ENCODE peak calls at places on chromosome 13, in four cellular contexts. One of them, this sample, is unnamed.

GRCh38 chr13:112712451-112712881 is 22.6 kb downstream of the ATP11A start:
- DNase-seq in stimulated activated CD8-positive, alpha-beta memory T cell treated with anti-CD3 and anti-CD28 coated beads, Interleukin-2, amount 100 ng/mL, for 1 hour: no peak
- DNase-seq in COLO829: no peak
- DNase-seq in CD4-positive, alpha-beta T cell: no peak
- DNase-seq in this sample: no peak

GRCh38 chr13:91544723-91545122 is 146.3 kb downstream of the GPC5 start:
- DNase-seq in stimulated activated CD8-positive, alpha-beta memory T cell treated with anti-CD3 and anti-CD28 coated beads, Interleukin-2, amount 100 ng/mL, for 1 hour: no peak
- DNase-seq in COLO829: peak; percentile 67
- DNase-seq in CD4-positive, alpha-beta T cell: no peak
- DNase-seq in this sample: peak; percentile 95

GRCh38 chr13:46679369-46680180 is 117.4 kb downstream of the ESD start:
- DNase-seq in stimulated activated CD8-positive, alpha-beta memory T cell treated with anti-CD3 and anti-CD28 coated beads, Interleukin-2, amount 100 ng/mL, for 1 hour: no peak
- DNase-seq in COLO829: no peak
- DNase-seq in CD4-positive, alpha-beta T cell: no peak
- DNase-seq in this sample: no peak

GRCh38 chr13:23550164-23550563 is 20.0 kb upstream of the TNFRSF19 start:
- DNase-seq in stimulated activated CD8-positive, alpha-beta memory T cell treated with anti-CD3 and anti-CD28 coated beads, Interleukin-2, amount 100 ng/mL, for 1 hour: no peak
- DNase-seq in COLO829: no peak
- DNase-seq in CD4-positive, alpha-beta T cell: no peak
- DNase-seq in this sample: no peak

GRCh38 chr13:31722684-31723083 is 16.6 kb upstream of the RXFP2 start:
- DNase-seq in stimulated activated CD8-positive, alpha-beta memory T cell treated with anti-CD3 and anti-CD28 coated beads, Interleukin-2, amount 100 ng/mL, for 1 hour: no peak
- DNase-seq in COLO829: no peak
- DNase-seq in CD4-positive, alpha-beta T cell: no peak
- DNase-seq in this sample: no peak

GRCh38 chr13:34588362-34588761 is 353.7 kb upstream of the NBEA start:
- DNase-seq in stimulated activated CD8-positive, alpha-beta memory T cell treated with anti-CD3 and anti-CD28 coated beads, Interleukin-2, amount 100 ng/mL, for 1 hour: no peak
- DNase-seq in COLO829: no peak
- DNase-seq in CD4-positive, alpha-beta T cell: no peak
- DNase-seq in this sample: no peak

GRCh38 chr13:66508153-66508909 is 721.8 kb downstream of the PCDH9 start:
- DNase-seq in stimulated activated CD8-positive, alpha-beta memory T cell treated with anti-CD3 and anti-CD28 coated beads, Interleukin-2, amount 100 ng/mL, for 1 hour: no peak
- DNase-seq in COLO829: no peak
- DNase-seq in CD4-positive, alpha-beta T cell: no peak
- DNase-seq in this sample: no peak

GRCh38 chr13:109667754-109668360 is 118.5 kb downstream of the IRS2 start:
- DNase-seq in stimulated activated CD8-positive, alpha-beta memory T cell treated with anti-CD3 and anti-CD28 coated beads, Interleukin-2, amount 100 ng/mL, for 1 hour: no peak
- DNase-seq in COLO829: no peak
- DNase-seq in CD4-positive, alpha-beta T cell: no peak
- DNase-seq in this sample: no peak

GRCh38 chr13:49649963-49650312 is 21.6 kb downstream of the ARL11 start:
- DNase-seq in stimulated activated CD8-positive, alpha-beta memory T cell treated with anti-CD3 and anti-CD28 coated beads, Interleukin-2, amount 100 ng/mL, for 1 hour: no peak
- DNase-seq in COLO829: no peak
- DNase-seq in CD4-positive, alpha-beta T cell: no peak
- DNase-seq in this sample: no peak

GRCh38 chr13:22993148-22993547 is 187.6 kb upstream of the SGCG start:
- DNase-seq in stimulated activated CD8-positive, alpha-beta memory T cell treated with anti-CD3 and anti-CD28 coated beads, Interleukin-2, amount 100 ng/mL, for 1 hour: no peak
- DNase-seq in COLO829: no peak
- DNase-seq in CD4-positive, alpha-beta T cell: no peak
- DNase-seq in this sample: no peak

GRCh38 chr13:44141725-44142539 is 231.7 kb upstream of the SERP2 start:
- DNase-seq in stimulated activated CD8-positive, alpha-beta memory T cell treated with anti-CD3 and anti-CD28 coated beads, Interleukin-2, amount 100 ng/mL, for 1 hour: peak; percentile 87
- DNase-seq in COLO829: peak; percentile 98
- DNase-seq in CD4-positive, alpha-beta T cell: peak; percentile 93
- DNase-seq in this sample: peak; percentile 94

GRCh38 chr13:27379694-27380596 is 44.5 kb upstream of the GTF3A start:
- DNase-seq in stimulated activated CD8-positive, alpha-beta memory T cell treated with anti-CD3 and anti-CD28 coated beads, Interleukin-2, amount 100 ng/mL, for 1 hour: peak; percentile 30
- DNase-seq in COLO829: peak; percentile 77
- DNase-seq in CD4-positive, alpha-beta T cell: peak; percentile 46
- DNase-seq in this sample: peak; percentile 86

GRCh38 chr13:98173431-98173921 is 3.6 kb downstream of the RNF113B start:
- DNase-seq in stimulated activated CD8-positive, alpha-beta memory T cell treated with anti-CD3 and anti-CD28 coated beads, Interleukin-2, amount 100 ng/mL, for 1 hour: no peak
- DNase-seq in COLO829: peak; percentile 42
- DNase-seq in CD4-positive, alpha-beta T cell: no peak
- DNase-seq in this sample: peak; percentile 45

GRCh38 chr13:25886438-25887214 is 165.2 kb downstream of the SHISA2 start:
- DNase-seq in stimulated activated CD8-positive, alpha-beta memory T cell treated with anti-CD3 and anti-CD28 coated beads, Interleukin-2, amount 100 ng/mL, for 1 hour: no peak
- DNase-seq in COLO829: peak; percentile 65
- DNase-seq in CD4-positive, alpha-beta T cell: no peak
- DNase-seq in this sample: no peak

GRCh38 chr13:47033216-47033615 is 136.4 kb upstream of the HTR2A start:
- DNase-seq in stimulated activated CD8-positive, alpha-beta memory T cell treated with anti-CD3 and anti-CD28 coated beads, Interleukin-2, amount 100 ng/mL, for 1 hour: no peak
- DNase-seq in COLO829: no peak
- DNase-seq in CD4-positive, alpha-beta T cell: no peak
- DNase-seq in this sample: no peak

GRCh38 chr13:50512602-50513527 is 330.6 kb downstream of the DLEU7 start:
- DNase-seq in stimulated activated CD8-positive, alpha-beta memory T cell treated with anti-CD3 and anti-CD28 coated beads, Interleukin-2, amount 100 ng/mL, for 1 hour: peak; percentile 12
- DNase-seq in COLO829: peak; percentile 39
- DNase-seq in CD4-positive, alpha-beta T cell: peak; percentile 24
- DNase-seq in this sample: peak; percentile 66

GRCh38 chr13:23985846-23986245 is 88.5 kb upstream of the C1QTNF9B start:
- DNase-seq in stimulated activated CD8-positive, alpha-beta memory T cell treated with anti-CD3 and anti-CD28 coated beads, Interleukin-2, amount 100 ng/mL, for 1 hour: no peak
- DNase-seq in COLO829: no peak
- DNase-seq in CD4-positive, alpha-beta T cell: no peak
- DNase-seq in this sample: no peak

GRCh38 chr13:75372517-75372916 is 109.5 kb downstream of the TBC1D4 start:
- DNase-seq in stimulated activated CD8-positive, alpha-beta memory T cell treated with anti-CD3 and anti-CD28 coated beads, Interleukin-2, amount 100 ng/mL, for 1 hour: no peak
- DNase-seq in COLO829: peak; percentile 53
- DNase-seq in CD4-positive, alpha-beta T cell: no peak
- DNase-seq in this sample: peak; percentile 75

GRCh38 chr13:44362394-44363040 is 11.1 kb upstream of the SERP2 start:
- DNase-seq in stimulated activated CD8-positive, alpha-beta memory T cell treated with anti-CD3 and anti-CD28 coated beads, Interleukin-2, amount 100 ng/mL, for 1 hour: no peak
- DNase-seq in COLO829: no peak
- DNase-seq in CD4-positive, alpha-beta T cell: no peak
- DNase-seq in this sample: no peak

GRCh38 chr13:28052945-28053344 is 47.4 kb downstream of the FLT3 start:
- DNase-seq in stimulated activated CD8-positive, alpha-beta memory T cell treated with anti-CD3 and anti-CD28 coated beads, Interleukin-2, amount 100 ng/mL, for 1 hour: no peak
- DNase-seq in COLO829: no peak
- DNase-seq in CD4-positive, alpha-beta T cell: no peak
- DNase-seq in this sample: no peak

GRCh38 chr13:41613471-41613870 is 156.1 kb downstream of the RGCC start:
- DNase-seq in stimulated activated CD8-positive, alpha-beta memory T cell treated with anti-CD3 and anti-CD28 coated beads, Interleukin-2, amount 100 ng/mL, for 1 hour: no peak
- DNase-seq in COLO829: no peak
- DNase-seq in CD4-positive, alpha-beta T cell: no peak
- DNase-seq in this sample: no peak

GRCh38 chr13:71602327-71602726 is 264.7 kb downstream of the DACH1 start:
- DNase-seq in stimulated activated CD8-positive, alpha-beta memory T cell treated with anti-CD3 and anti-CD28 coated beads, Interleukin-2, amount 100 ng/mL, for 1 hour: no peak
- DNase-seq in COLO829: no peak
- DNase-seq in CD4-positive, alpha-beta T cell: no peak
- DNase-seq in this sample: no peak

This sample was measured in SK-MEL-5.